ENCODE peak calls at places on chromosomes 3 and 15, in five cellular contexts. B, V, G, X and L are unnamed samples.
A peak's percentile ranks its signal among the peaks of the same experiment; 100 is the strongest.

GRCh38 chr15:95845862-95846515 is 484.5 kb upstream of the NR2F2 start:
- DNase-seq in B (no peak), V (no peak), G (peak; percentile 82), X (no peak), L (peak; percentile 78)

GRCh38 chr3:149390772-149391212 is 13.3 kb upstream of the TM4SF1 start:
- DNase-seq in B (no peak), V (no peak), G (no peak), X (no peak), L (no peak)

GRCh38 chr3:113736548-113737089 is 9.4 kb downstream of the NAA50 start:
- DNase-seq in B (no peak), V (peak; percentile 28), G (no peak), X (no peak), L (no peak)

GRCh38 chr3:52122491-52122890 is 31.7 kb downstream of the POC1A start:
- DNase-seq in B (no peak), V (no peak), G (no peak), X (no peak), L (no peak)

GRCh38 chr3:177705976-177706866 is 508.9 kb upstream of the TBL1XR1 start:
- DNase-seq in B (no peak), V (no peak), G (peak; percentile 66), X (no peak), L (peak; percentile 84)

GRCh38 chr15:89754361-89755154 is 3.5 kb upstream of the MESP1 start:
- DNase-seq in B (no peak), V (no peak), G (no peak), X (no peak), L (no peak)

GRCh38 chr3:80543154-80543553 is 775.4 kb upstream of the ROBO1 start:
- DNase-seq in B (no peak), V (no peak), G (no peak), X (no peak), L (no peak)

GRCh38 chr15:98735304-98735703 is 87.0 kb downstream of the IGF1R start:
- DNase-seq in B (no peak), V (no peak), G (no peak), X (no peak), L (no peak)

GRCh38 chr15:74405823-74406222 is 27.9 kb downstream of the SEMA7A start:
- DNase-seq in B (no peak), V (no peak), G (no peak), X (no peak), L (no peak)

GRCh38 chr3:180804871-180805430 is 107.5 kb upstream of the FXR1 start:
- DNase-seq in B (no peak), V (peak; percentile 14), G (no peak), X (peak; percentile 19), L (no peak)

GRCh38 chr15:23467110-23467600 is 20.1 kb upstream of the GOLGA6L2 start:
- DNase-seq in B (peak; percentile 10), V (peak; percentile 9), G (no peak), X (no peak), L (no peak)

GRCh38 chr3:46417841-46418611 is 11.0 kb downstream of the CCRL2 start:
- DNase-seq in B (no peak), V (no peak), G (no peak), X (no peak), L (no peak)

GRCh38 chr15:92719024-92719423 is 63.4 kb upstream of the FAM174B start:
- DNase-seq in B (peak; percentile 8), V (no peak), G (no peak), X (no peak), L (no peak)

GRCh38 chr15:99105516-99106341 is 849 bp downstream of the SYNM start:
- DNase-seq in B (no peak), V (no peak), G (no peak), X (peak; percentile 46), L (peak; percentile 82)

GRCh38 chr15:51759557-51760070 is 8.2 kb downstream of the TMOD2 start:
- DNase-seq in B (peak; percentile 82), V (no peak), G (peak; percentile 70), X (no peak), L (no peak)

GRCh38 chr15:67120009-67120838 is 54.8 kb downstream of the SMAD3 start:
- DNase-seq in B (no peak), V (no peak), G (no peak), X (no peak), L (peak; percentile 56)

GRCh38 chr3:184135149-184135910 is at the start of gene EIF2B5:
- DNase-seq in B (peak; percentile 80), V (peak; percentile 72), G (peak; percentile 92), X (peak; percentile 93), L (peak; percentile 96)

GRCh38 chr3:112782481-112782880 is 64.2 kb downstream of the CD200R1L start:
- DNase-seq in B (no peak), V (no peak), G (no peak), X (no peak), L (no peak)

GRCh38 chr3:69246612-69247011 is 124.2 kb upstream of the LMOD3 start:
- DNase-seq in B (no peak), V (no peak), G (no peak), X (no peak), L (no peak)